ENCODE peak calls at places on chromosomes 2 and 18, in four cellular contexts. C is NB4, R is left lung, Y is bronchial epithelial cell. K is an unnamed sample.

GRCh38 chr2:64952113-64952895 is 36.9 kb upstream of the SLC1A4 start:
- DNase-seq in C (no peak), R (no peak), Y (no peak), K (no peak)

GRCh38 chr2:131152065-131152464 is 46.9 kb downstream of the PLEKHB2 start:
- DNase-seq in C (peak), R (no peak), Y (no peak), K (no peak)

GRCh38 chr2:241582328-241582727 is 23.8 kb downstream of the BOK start:
- DNase-seq in C (no peak), R (no peak), Y (no peak), K (no peak)

GRCh38 chr2:54728669-54729120 is 5.2 kb downstream of the EML6 start:
- DNase-seq in C (no peak), R (no peak), Y (peak), K (no peak)

GRCh38 chr2:105396254-105397024 is 2.4 kb downstream of the FHL2 start:
- DNase-seq in C (no peak), R (no peak), Y (peak), K (no peak)

GRCh38 chr2:230929381-230930148 is 4.5 kb upstream of the GPR55 start:
- DNase-seq in C (no peak), R (peak), Y (no peak), K (no peak)

GRCh38 chr2:152950125-152950524 is 231.7 kb downstream of the ARL6IP6 start:
- DNase-seq in C (peak), R (no peak), Y (peak), K (no peak)

GRCh38 chr2:85935746-85936208 is 47.0 kb upstream of the ST3GAL5 start:
- DNase-seq in C (no peak), R (no peak), Y (peak), K (no peak)

GRCh38 chr18:13530879-13531387 is 195.4 kb downstream of the FAM210A start:
- DNase-seq in C (peak), R (no peak), Y (peak), K (no peak)

GRCh38 chr18:23779696-23780303 is 90.5 kb downstream of the LAMA3 start:
- DNase-seq in C (no peak), R (no peak), Y (peak), K (no peak)

GRCh38 chr2:214076527-214076926 is 334.3 kb upstream of the VWC2L start:
- DNase-seq in C (no peak), R (no peak), Y (no peak), K (no peak)

GRCh38 chr2:127516031-127516430 is 10.3 kb downstream of the IWS1 start:
- DNase-seq in C (no peak), R (peak), Y (no peak), K (no peak)

GRCh38 chr2:36582556-36583350 is 15.2 kb downstream of the FEZ2 start:
- DNase-seq in C (no peak), R (no peak), Y (no peak), K (no peak)

GRCh38 chr2:206164261-206164862 is 4.7 kb downstream of the EEF1B2 start:
- DNase-seq in C (peak), R (no peak), Y (peak), K (no peak)

GRCh38 chr2:191428141-191428540 is 182.9 kb downstream of the MYO1B start:
- DNase-seq in C (no peak), R (no peak), Y (no peak), K (no peak)

GRCh38 chr2:217182996-217183395 is 323.1 kb upstream of the TNP1 start:
- DNase-seq in C (no peak), R (no peak), Y (no peak), K (no peak)

GRCh38 chr2:212367431-212367830 is 171.2 kb downstream of the ERBB4 start:
- DNase-seq in C (no peak), R (no peak), Y (no peak), K (no peak)

GRCh38 chr2:42929985-42930581 is 137.7 kb upstream of the HAAO start:
- DNase-seq in C (peak), R (no peak), Y (no peak), K (no peak)

GRCh38 chr2:111940333-111940902 is 42.0 kb downstream of the MERTK start:
- DNase-seq in C (no peak), R (no peak), Y (no peak), K (no peak)

GRCh38 chr2:16021611-16022363 is 81.4 kb downstream of the MYCN start:
- DNase-seq in C (no peak), R (no peak), Y (no peak), K (no peak)

GRCh38 chr18:75068682-75069435 is 140.1 kb downstream of the PTGR3 start:
- DNase-seq in C (no peak), R (peak), Y (peak), K (no peak)

GRCh38 chr2:78614747-78615146 is 410.8 kb upstream of the REG3G start:
- DNase-seq in C (no peak), R (no peak), Y (no peak), K (no peak)

GRCh38 chr2:128978155-128978707 is 659.6 kb upstream of the HS6ST1 start:
- DNase-seq in C (no peak), R (no peak), Y (peak), K (no peak)

GRCh38 chr18:62538881-62539280 is 16.1 kb downstream of the ZCCHC2 start:
- DNase-seq in C (no peak), R (no peak), Y (no peak), K (no peak)

GRCh38 chr2:137255990-137256389 is 490.6 kb downstream of the THSD7B start:
- DNase-seq in C (no peak), R (no peak), Y (peak), K (no peak)

GRCh38 chr2:47907097-47907781 is 941 bp upstream of the FBXO11 start:
- DNase-seq in C (peak), R (no peak), Y (peak), K (peak)

GRCh38 chr2:240155080-240156025 is 14.9 kb upstream of the OTOS start:
- DNase-seq in C (no peak), R (peak), Y (no peak), K (no peak)

GRCh38 chr2:205166749-205167148 is 515.6 kb upstream of the NRP2 start:
- DNase-seq in C (no peak), R (no peak), Y (no peak), K (no peak)

GRCh38 chr2:19559596-19560240 is 201.3 kb upstream of the OSR1 start:
- DNase-seq in C (no peak), R (no peak), Y (no peak), K (no peak)

GRCh38 chr2:69387770-69388481 is 899 bp upstream of the GFPT1 start:
- DNase-seq in C (peak), R (no peak), Y (no peak), K (no peak)

GRCh38 chr18:79628416-79629248 is 51.0 kb upstream of the CTDP1 start:
- DNase-seq in C (no peak), R (peak), Y (no peak), K (no peak)

GRCh38 chr18:79625195-79625923 is 54.2 kb upstream of the CTDP1 start:
- DNase-seq in C (peak), R (peak), Y (peak), K (no peak)

GRCh38 chr18:79627750-79628294 is 51.8 kb upstream of the CTDP1 start:
- DNase-seq in C (no peak), R (peak), Y (no peak), K (no peak)

GRCh38 chr18:79625924-79626561 is 53.6 kb upstream of the CTDP1 start:
- DNase-seq in C (no peak), R (peak), Y (no peak), K (no peak)

DNA sequence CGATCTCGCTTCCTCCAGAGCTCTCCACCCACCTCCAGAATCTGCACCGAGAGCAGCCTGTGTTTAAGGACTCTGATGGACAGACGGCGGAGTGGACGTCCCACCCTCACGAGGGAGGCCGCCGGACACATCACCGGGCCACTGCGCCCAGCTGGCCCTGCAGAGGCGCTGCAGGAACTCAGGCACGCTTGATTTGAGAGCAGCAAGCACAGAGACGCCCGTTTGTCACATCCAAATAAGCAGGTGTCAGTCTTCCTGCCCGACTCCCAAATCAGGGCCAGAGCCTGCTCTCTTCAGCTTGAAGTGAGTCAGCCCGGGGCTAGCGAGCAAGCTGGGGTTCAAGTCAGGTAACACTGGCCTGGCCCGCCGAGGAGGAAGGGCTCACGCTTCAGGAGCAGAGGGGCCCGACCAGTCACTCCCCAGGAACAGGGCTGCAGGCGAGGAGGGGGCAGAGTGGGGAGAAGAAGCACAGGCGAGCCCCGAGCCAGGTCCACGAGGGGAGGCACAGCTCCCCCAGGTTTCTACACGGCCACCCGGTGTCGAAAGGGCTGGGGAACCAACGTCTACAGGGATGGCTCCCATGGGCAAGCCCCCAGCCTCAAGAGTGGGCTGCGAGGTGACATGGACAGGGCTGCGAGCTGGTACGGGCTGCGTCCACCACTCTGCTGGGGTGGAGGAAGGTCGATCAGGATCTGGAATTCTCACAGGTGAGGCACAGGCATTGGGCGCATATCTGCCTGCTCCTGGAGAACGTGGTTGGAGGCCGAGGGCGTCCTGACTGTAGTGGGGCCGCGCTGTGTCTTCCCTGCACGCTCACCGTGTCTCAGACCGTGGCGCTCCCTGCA is 52.5 kb upstream of the CTDP1 start:
- DNase-seq in C (no peak), R (peak), Y (no peak), K (no peak)
- H3K4me3 ChIP-seq in C (no peak), R (no peak), Y (no peak), K (no peak)

GRCh38 chr2:91748869-91749268 is 3057.4 kb downstream of the RPIA start:
- DNase-seq in C (no peak), R (peak), Y (no peak), K (no peak)
- H3K4me3 ChIP-seq in C (no peak), R (no peak), Y (no peak), K (no peak)

DNA sequence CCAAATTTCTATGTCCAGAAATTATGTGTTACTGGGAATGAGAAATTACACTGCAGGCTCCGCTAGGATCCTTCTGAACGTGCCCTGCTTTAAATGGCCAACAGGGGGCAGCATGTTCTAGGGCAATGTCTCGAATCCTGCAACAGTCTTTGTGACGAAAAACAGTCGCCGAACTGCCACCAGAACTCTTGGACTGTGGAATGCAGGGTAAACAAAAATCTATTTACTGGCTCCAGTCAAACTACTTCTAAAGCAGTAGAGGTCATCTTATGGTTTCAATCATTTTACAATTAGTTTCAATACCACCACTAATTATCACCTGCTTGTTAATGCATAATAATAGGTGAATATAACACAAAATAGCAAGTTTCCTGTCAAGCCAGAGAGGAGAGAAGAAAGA is 9.8 kb upstream of the ZNF397 start:
- DNase-seq in C (peak), R (peak), Y (peak), K (peak)
- H3K4me3 ChIP-seq in C (peak), R (no peak), Y (no peak), K (no peak)

DNA sequence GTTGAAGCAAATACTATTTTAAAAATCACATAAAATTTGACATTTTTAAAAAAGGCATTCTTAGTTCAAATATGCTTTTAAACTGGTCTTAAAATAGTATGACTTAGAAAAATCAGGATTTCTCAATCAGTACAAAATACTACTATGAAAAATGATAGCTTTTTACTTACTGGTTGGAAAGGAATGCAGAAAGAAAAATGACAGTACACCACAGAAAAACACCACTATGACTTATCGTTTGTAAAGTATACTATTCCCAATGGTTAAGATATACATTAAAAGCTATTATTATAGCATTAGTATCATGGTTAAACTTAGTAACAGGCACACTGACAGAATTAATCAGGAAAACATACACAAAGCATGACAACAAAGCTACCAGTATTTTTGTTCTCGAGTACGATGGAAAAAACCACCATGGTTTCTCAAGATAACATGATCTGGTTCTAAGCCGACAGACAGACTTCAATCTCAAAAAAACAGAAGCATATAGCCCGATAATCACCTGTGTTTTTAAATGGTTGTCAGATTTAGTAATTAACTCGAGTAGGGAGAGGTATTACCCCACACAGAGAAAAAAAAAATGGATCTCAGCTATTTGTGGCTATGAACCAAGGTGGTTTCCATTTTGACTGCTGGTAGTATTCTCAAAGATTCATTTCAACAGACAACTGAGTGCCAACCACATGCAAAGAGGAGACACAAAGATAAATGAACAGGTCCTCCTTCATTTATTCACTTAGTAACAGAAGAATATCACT is 39.1 kb downstream of the CUL3 start:
- DNase-seq in C (no peak), R (no peak), Y (no peak), K (no peak)
- H3K4me3 ChIP-seq in C (no peak), R (no peak), Y (no peak), K (no peak)

DNA sequence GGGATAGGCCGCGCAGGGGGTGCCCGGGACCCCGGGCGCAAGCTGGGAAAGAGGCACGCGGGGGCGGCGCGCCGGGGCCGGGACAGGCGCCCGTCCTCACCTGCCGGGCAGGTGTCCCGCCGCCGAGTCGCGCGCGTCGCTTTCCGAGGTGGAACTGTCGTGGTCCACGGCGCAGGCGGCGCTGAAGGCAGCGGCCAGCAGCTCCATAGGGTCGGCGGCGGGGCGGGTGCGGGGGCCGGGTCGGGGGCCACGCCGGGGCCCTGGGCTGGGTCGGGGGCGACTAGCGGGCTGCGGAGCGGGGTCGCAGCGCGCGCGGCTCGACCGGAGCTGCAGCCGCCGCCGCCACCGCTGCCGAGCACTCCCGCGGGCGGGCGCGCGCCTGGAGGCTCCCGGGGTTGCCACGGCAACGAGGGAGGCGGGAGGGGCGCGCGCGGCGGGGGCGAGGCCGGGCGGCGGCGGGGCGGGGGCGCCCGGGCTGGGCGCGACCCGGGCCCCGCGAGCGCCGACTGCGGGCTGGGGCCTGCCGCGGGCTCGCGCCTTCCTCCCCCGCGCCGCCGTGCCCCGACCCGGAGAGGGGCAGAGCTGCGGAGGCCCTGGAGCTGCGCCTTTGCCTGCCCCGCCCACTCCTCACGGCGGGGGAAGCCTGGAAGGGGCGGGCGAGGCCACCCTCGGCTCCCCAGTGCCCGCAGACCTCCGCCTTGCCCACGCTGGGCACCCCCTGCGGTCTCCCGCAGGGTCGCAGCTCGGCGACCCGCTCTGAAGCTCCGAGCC is 57.9 kb downstream of the SNORC start:
- DNase-seq in C (no peak), R (no peak), Y (no peak), K (no peak)
- H3K4me3 ChIP-seq in C (no peak), R (peak), Y (peak), K (peak)

GRCh38 chr2:195656859-195657633 is at the start of gene SLC39A10:
- DNase-seq in C (peak), R (peak), Y (peak), K (peak)

GRCh38 chr2:195660265-195660890 is 3.4 kb downstream of the SLC39A10 start:
- DNase-seq in C (peak), R (no peak), Y (peak), K (peak)

GRCh38 chr2:195658541-195658890 is 1.5 kb downstream of the SLC39A10 start:
- DNase-seq in C (peak), R (no peak), Y (peak), K (no peak)

GRCh38 chr2:195657634-195658540 is 861 bp downstream of the SLC39A10 start:
- DNase-seq in C (peak), R (peak), Y (peak), K (peak)

GRCh38 chr2:195659114-195659513 is 2.1 kb downstream of the SLC39A10 start:
- DNase-seq in C (peak), R (no peak), Y (no peak), K (no peak)
- H3K4me3 ChIP-seq in C (peak), R (peak), Y (peak), K (peak)

GRCh38 chr2:178474560-178474959 is 3.8 kb downstream of the FKBP7 start:
- DNase-seq in C (no peak), R (no peak), Y (no peak), K (no peak)

GRCh38 chr2:178477443-178478099 is 829 bp downstream of the FKBP7 start:
- DNase-seq in C (peak), R (no peak), Y (no peak), K (no peak)

GRCh38 chr2:178478442-178479274 is at the start of gene FKBP7:
- DNase-seq in C (peak), R (peak), Y (peak), K (peak)

GRCh38 chr2:178478102-178478441 is 328 bp downstream of the FKBP7 start:
- DNase-seq in C (peak), R (no peak), Y (peak), K (no peak)

DNA sequence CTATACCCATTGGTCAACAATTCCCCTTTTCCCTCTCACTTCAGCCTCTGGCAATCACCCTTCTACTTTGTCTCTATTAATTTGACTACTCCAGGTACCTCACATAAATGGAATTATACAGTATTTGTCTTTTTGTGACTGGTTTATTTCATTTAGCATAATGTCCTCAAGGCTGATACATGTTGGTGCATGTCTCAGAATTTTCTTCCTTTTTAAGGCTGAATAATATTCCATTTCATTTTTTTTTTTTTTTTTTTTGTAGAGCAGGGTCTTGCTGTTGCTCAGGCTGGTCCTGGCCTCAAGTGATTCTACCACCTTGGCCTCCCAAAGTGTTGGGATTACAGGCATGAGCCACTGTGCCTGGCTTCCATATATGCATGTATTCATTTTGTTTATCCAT is 1.9 kb downstream of the FKBP7 start:
- DNase-seq in C (no peak), R (no peak), Y (no peak), K (no peak)
- H3K4me3 ChIP-seq in C (no peak), R (no peak), Y (no peak), K (no peak)

DNA sequence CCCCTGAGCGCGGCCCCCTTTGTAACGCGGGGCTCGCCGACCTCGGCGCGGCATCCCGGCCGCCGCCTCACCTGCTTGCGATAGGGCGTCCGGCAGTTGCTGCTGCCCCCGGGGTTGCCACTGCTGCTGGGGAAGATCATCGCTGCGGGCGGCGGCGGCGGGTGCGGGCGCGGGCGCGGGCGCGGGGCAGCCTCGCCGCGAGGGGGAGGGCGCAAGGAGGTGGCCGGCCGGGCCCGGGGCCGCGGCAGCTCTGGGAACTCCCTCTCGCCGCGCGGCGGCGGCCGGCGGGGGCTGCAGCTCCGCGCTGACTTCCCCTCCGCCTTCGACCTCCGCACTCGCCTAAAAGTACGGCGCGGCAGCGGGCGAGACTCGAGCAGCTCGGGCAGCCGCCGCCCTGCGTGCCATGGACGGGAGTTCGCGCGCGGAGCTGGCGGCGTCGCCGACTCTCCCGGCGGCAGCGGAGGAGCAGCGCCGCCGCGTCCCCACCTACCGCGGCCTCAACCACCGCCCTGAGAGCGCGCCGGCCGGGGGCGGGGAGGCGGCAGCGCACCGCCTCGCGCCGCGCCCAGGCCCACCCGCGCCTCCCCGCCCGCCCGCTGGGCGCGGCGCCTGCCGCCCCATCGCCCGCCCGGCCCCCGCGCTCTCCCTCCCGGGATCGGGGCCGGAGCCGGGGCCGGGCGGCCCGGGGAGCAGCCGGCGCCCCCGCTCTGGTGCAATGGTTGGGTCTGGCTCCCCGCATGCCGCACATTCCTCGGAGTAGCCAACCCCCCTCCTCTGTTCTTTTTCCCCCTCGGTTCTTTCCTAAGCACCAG is 86.0 kb downstream of the RBMS1 start:
- DNase-seq in C (peak), R (peak), Y (no peak), K (peak)
- H3K4me3 ChIP-seq in C (peak), R (peak), Y (peak), K (peak)

K was measured in effector memory CD4-positive, alpha-beta T cell.